ENCODE peak calls at places on chromosomes 1 and 21, in eight cellular contexts. One of them, this sample, is unnamed.

GRCh38 chr1:234683856-234684632 is 74.1 kb upstream of the IRF2BP2 start:
- DNase-seq in cardiac fibroblast: peak
- DNase-seq in pancreas: peak
- DNase-seq in mammary epithelial cell: peak
- DNase-seq in heart left ventricle: no peak
- DNase-seq in stomach: peak
- DNase-seq in Panc1: peak
- DNase-seq in suprapubic skin: peak
- DNase-seq in this sample: peak

GRCh38 chr1:115323366-115324004 is 14.6 kb downstream of the NGF start:
- DNase-seq in cardiac fibroblast: no peak
- DNase-seq in pancreas: no peak
- DNase-seq in mammary epithelial cell: peak
- DNase-seq in heart left ventricle: no peak
- DNase-seq in stomach: no peak
- DNase-seq in Panc1: peak
- DNase-seq in suprapubic skin: no peak
- DNase-seq in this sample: no peak

GRCh38 chr1:54404939-54405880 is 984 bp downstream of the SSBP3 start:
- DNase-seq in cardiac fibroblast: peak
- DNase-seq in pancreas: peak
- DNase-seq in mammary epithelial cell: peak
- DNase-seq in heart left ventricle: peak
- DNase-seq in stomach: peak
- DNase-seq in Panc1: no peak
- DNase-seq in suprapubic skin: no peak
- DNase-seq in this sample: no peak

GRCh38 chr1:93079685-93080141 is 630 bp downstream of the MTF2 start:
- DNase-seq in cardiac fibroblast: peak
- DNase-seq in pancreas: no peak
- DNase-seq in mammary epithelial cell: peak
- DNase-seq in heart left ventricle: no peak
- DNase-seq in stomach: no peak
- DNase-seq in Panc1: no peak
- DNase-seq in suprapubic skin: no peak
- DNase-seq in this sample: no peak

GRCh38 chr1:111015222-111015621 is 51.5 kb upstream of the LRIF1 start:
- DNase-seq in cardiac fibroblast: no peak
- DNase-seq in pancreas: no peak
- DNase-seq in mammary epithelial cell: no peak
- DNase-seq in heart left ventricle: no peak
- DNase-seq in stomach: no peak
- DNase-seq in Panc1: no peak
- DNase-seq in suprapubic skin: no peak
- DNase-seq in this sample: no peak

GRCh38 chr21:17045214-17045835 is 467.5 kb upstream of the CXADR start:
- DNase-seq in cardiac fibroblast: peak
- DNase-seq in pancreas: no peak
- DNase-seq in mammary epithelial cell: peak
- DNase-seq in heart left ventricle: no peak
- DNase-seq in stomach: no peak
- DNase-seq in Panc1: no peak
- DNase-seq in suprapubic skin: no peak
- DNase-seq in this sample: no peak

GRCh38 chr1:186286615-186287317 is 88.3 kb downstream of the TPR start:
- DNase-seq in cardiac fibroblast: peak
- DNase-seq in pancreas: no peak
- DNase-seq in mammary epithelial cell: no peak
- DNase-seq in heart left ventricle: no peak
- DNase-seq in stomach: no peak
- DNase-seq in Panc1: no peak
- DNase-seq in suprapubic skin: no peak
- DNase-seq in this sample: no peak

GRCh38 chr1:20136249-20136648 is 2.9 kb upstream of the PLA2G2F start:
- DNase-seq in cardiac fibroblast: no peak
- DNase-seq in pancreas: no peak
- DNase-seq in mammary epithelial cell: no peak
- DNase-seq in heart left ventricle: no peak
- DNase-seq in stomach: no peak
- DNase-seq in Panc1: no peak
- DNase-seq in suprapubic skin: peak
- DNase-seq in this sample: no peak

GRCh38 chr1:115717541-115717940 is 51.0 kb downstream of the CASQ2 start:
- DNase-seq in cardiac fibroblast: peak
- DNase-seq in pancreas: peak
- DNase-seq in mammary epithelial cell: peak
- DNase-seq in heart left ventricle: no peak
- DNase-seq in stomach: peak
- DNase-seq in Panc1: no peak
- DNase-seq in suprapubic skin: no peak
- DNase-seq in this sample: no peak

GRCh38 chr1:234597894-234598293 is 12.1 kb downstream of the IRF2BP2 start:
- DNase-seq in cardiac fibroblast: peak
- DNase-seq in pancreas: peak
- DNase-seq in mammary epithelial cell: peak
- DNase-seq in heart left ventricle: no peak
- DNase-seq in stomach: peak
- DNase-seq in Panc1: no peak
- DNase-seq in suprapubic skin: no peak
- DNase-seq in this sample: no peak

GRCh38 chr21:45258476-45258875 is 29.2 kb downstream of the POFUT2 start:
- DNase-seq in cardiac fibroblast: no peak
- DNase-seq in pancreas: peak
- DNase-seq in mammary epithelial cell: no peak
- DNase-seq in heart left ventricle: no peak
- DNase-seq in stomach: peak
- DNase-seq in Panc1: no peak
- DNase-seq in suprapubic skin: peak
- DNase-seq in this sample: peak

GRCh38 chr21:42465008-42465878 is 30.8 kb downstream of the RSPH1 start:
- DNase-seq in cardiac fibroblast: peak
- DNase-seq in pancreas: peak
- DNase-seq in mammary epithelial cell: no peak
- DNase-seq in heart left ventricle: no peak
- DNase-seq in stomach: peak
- DNase-seq in Panc1: no peak
- DNase-seq in suprapubic skin: peak
- DNase-seq in this sample: no peak

GRCh38 chr21:42469272-42469671 is 26.8 kb downstream of the RSPH1 start:
- DNase-seq in cardiac fibroblast: no peak
- DNase-seq in pancreas: no peak
- DNase-seq in mammary epithelial cell: no peak
- DNase-seq in heart left ventricle: no peak
- DNase-seq in stomach: no peak
- DNase-seq in Panc1: no peak
- DNase-seq in suprapubic skin: no peak
- DNase-seq in this sample: no peak

GRCh38 chr21:42468511-42469131 is 27.4 kb downstream of the RSPH1 start:
- DNase-seq in cardiac fibroblast: no peak
- DNase-seq in pancreas: no peak
- DNase-seq in mammary epithelial cell: peak
- DNase-seq in heart left ventricle: no peak
- DNase-seq in stomach: no peak
- DNase-seq in Panc1: no peak
- DNase-seq in suprapubic skin: peak
- DNase-seq in this sample: no peak

GRCh38 chr21:42467613-42467983 is 28.4 kb downstream of the RSPH1 start:
- DNase-seq in cardiac fibroblast: no peak
- DNase-seq in pancreas: no peak
- DNase-seq in mammary epithelial cell: no peak
- DNase-seq in heart left ventricle: no peak
- DNase-seq in stomach: no peak
- DNase-seq in Panc1: no peak
- DNase-seq in suprapubic skin: no peak
- DNase-seq in this sample: no peak

DNA sequence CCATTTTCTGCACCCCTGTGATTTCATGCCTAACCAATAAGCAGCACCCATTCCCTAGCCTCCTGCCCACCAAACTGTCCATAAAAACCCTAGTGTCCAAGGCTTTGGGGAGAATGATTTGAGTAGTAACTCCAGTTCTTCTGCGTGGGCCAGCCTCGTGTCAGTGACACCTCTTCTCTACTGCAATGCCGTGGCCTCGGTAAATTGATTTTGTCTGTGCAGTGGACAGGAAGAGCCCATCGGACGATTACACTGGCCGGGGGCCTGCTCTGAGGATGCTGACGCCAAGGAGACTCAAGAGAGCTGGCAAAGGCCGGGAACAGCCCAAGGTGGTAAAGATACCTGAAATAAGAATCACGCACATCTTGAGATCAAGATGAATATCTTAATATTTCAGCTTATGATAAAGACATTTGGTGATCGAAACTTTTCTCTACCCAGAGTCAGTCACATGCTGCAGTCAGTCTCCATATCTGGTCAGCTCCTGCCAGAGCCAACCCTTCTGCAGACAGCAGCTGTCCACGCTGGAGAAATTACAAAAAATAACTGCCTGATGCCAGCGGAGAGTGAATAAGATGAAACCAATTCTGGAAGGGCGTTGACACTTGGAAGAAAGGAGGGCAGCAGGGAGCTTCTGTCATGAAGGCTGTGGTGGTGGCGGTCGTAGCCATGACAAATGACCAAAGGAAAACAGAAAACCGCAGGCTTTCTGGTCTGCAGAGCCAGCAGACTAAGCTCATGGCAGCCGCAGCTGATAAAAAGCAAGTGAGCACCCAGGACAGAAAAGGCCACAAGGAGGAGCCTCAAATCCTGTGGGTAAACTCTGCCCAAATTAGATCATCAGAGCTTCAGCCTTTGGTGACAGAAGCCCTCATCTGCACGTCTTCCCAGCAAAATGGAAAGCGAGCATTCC is 29.1 kb downstream of the RSPH1 start:
- DNase-seq in cardiac fibroblast: peak
- DNase-seq in pancreas: no peak
- DNase-seq in mammary epithelial cell: no peak
- DNase-seq in heart left ventricle: no peak
- DNase-seq in stomach: no peak
- DNase-seq in Panc1: no peak
- DNase-seq in suprapubic skin: peak
- DNase-seq in this sample: no peak
- TF ChIP-seq CTCF in cardiac fibroblast: peak
- TF ChIP-seq CTCF in pancreas: no peak
- TF ChIP-seq CTCF in mammary epithelial cell: peak
- TF ChIP-seq CTCF in heart left ventricle: peak
- TF ChIP-seq CTCF in stomach: peak
- TF ChIP-seq CTCF in Panc1: no peak
- TF ChIP-seq CTCF in suprapubic skin: no peak
- TF ChIP-seq CTCF in this sample: no peak

GRCh38 chr1:219173758-219174671 is at the start of gene LYPLAL1:
- DNase-seq in cardiac fibroblast: peak
- DNase-seq in pancreas: peak
- DNase-seq in mammary epithelial cell: peak
- DNase-seq in heart left ventricle: peak
- DNase-seq in stomach: peak
- DNase-seq in Panc1: peak
- DNase-seq in suprapubic skin: peak
- DNase-seq in this sample: peak
- TF ChIP-seq CTCF in cardiac fibroblast: no peak
- TF ChIP-seq CTCF in pancreas: no peak
- TF ChIP-seq CTCF in mammary epithelial cell: no peak
- TF ChIP-seq CTCF in heart left ventricle: peak
- TF ChIP-seq CTCF in stomach: no peak
- TF ChIP-seq CTCF in Panc1: no peak
- TF ChIP-seq CTCF in suprapubic skin: no peak
- TF ChIP-seq CTCF in this sample: peak

GRCh38 chr1:182766050-182766449 is 23.5 kb upstream of the NPL start:
- DNase-seq in cardiac fibroblast: no peak
- DNase-seq in pancreas: no peak
- DNase-seq in mammary epithelial cell: no peak
- DNase-seq in heart left ventricle: no peak
- DNase-seq in stomach: no peak
- DNase-seq in Panc1: no peak
- DNase-seq in suprapubic skin: no peak
- DNase-seq in this sample: no peak

GRCh38 chr1:182766881-182767645 is 22.5 kb upstream of the NPL start:
- DNase-seq in cardiac fibroblast: no peak
- DNase-seq in pancreas: no peak
- DNase-seq in mammary epithelial cell: no peak
- DNase-seq in heart left ventricle: no peak
- DNase-seq in stomach: no peak
- DNase-seq in Panc1: no peak
- DNase-seq in suprapubic skin: no peak
- DNase-seq in this sample: no peak

GRCh38 chr1:182770193-182770592 is 19.4 kb upstream of the NPL start:
- DNase-seq in cardiac fibroblast: no peak
- DNase-seq in pancreas: no peak
- DNase-seq in mammary epithelial cell: no peak
- DNase-seq in heart left ventricle: no peak
- DNase-seq in stomach: no peak
- DNase-seq in Panc1: no peak
- DNase-seq in suprapubic skin: no peak
- DNase-seq in this sample: no peak

GRCh38 chr1:182768973-182769372 is 20.6 kb upstream of the NPL start:
- DNase-seq in cardiac fibroblast: peak
- DNase-seq in pancreas: no peak
- DNase-seq in mammary epithelial cell: peak
- DNase-seq in heart left ventricle: no peak
- DNase-seq in stomach: no peak
- DNase-seq in Panc1: no peak
- DNase-seq in suprapubic skin: no peak
- DNase-seq in this sample: no peak

GRCh38 chr1:182771187-182771984 is 18.2 kb upstream of the NPL start:
- DNase-seq in cardiac fibroblast: no peak
- DNase-seq in pancreas: no peak
- DNase-seq in mammary epithelial cell: no peak
- DNase-seq in heart left ventricle: no peak
- DNase-seq in stomach: no peak
- DNase-seq in Panc1: no peak
- DNase-seq in suprapubic skin: no peak
- DNase-seq in this sample: no peak
- TF ChIP-seq CTCF in cardiac fibroblast: peak
- TF ChIP-seq CTCF in pancreas: no peak
- TF ChIP-seq CTCF in mammary epithelial cell: no peak
- TF ChIP-seq CTCF in heart left ventricle: no peak
- TF ChIP-seq CTCF in stomach: no peak
- TF ChIP-seq CTCF in Panc1: peak
- TF ChIP-seq CTCF in suprapubic skin: no peak
- TF ChIP-seq CTCF in this sample: peak

DNA sequence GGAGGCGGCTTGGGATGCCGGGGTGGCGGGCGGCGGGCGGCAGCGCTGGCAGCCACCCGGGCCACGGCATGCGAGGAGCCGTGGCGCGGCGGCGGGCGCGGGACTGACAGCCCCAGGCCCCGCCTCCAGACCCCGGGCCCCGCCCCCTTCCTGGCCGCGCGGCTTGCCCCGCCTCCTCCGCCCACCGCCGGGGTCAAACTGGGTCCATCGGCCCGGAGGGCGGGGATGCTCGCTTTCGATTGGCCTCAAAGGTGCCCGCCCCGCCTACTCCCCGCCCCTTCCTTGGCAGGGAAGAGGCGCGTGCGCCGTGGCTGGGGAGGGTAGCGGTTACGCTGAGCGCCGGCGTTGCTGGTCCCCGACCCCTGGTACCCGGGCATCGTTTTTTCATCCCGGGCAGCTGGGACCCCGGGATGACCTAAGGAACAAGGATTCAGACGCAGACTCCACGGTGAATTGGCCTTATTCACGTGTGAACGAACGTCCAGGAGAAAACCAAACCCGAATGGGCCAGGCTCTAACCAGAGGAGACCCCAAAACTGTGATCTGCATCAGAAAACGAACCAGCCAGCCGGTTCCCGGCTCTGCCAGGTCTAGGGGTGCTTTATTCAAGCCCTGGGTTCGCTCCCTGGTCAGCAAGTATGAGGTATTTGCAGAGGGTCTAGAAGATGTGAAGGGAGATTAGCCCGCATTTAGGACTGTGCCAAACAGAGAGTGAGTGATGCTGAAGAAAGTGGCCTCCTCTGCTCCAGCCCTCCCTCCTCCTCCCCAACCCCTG is 117.2 kb upstream of the GUCA2B start:
- DNase-seq in cardiac fibroblast: peak
- DNase-seq in pancreas: peak
- DNase-seq in mammary epithelial cell: peak
- DNase-seq in heart left ventricle: peak
- DNase-seq in stomach: peak
- DNase-seq in Panc1: peak
- DNase-seq in suprapubic skin: peak
- DNase-seq in this sample: peak
- TF ChIP-seq CTCF in cardiac fibroblast: no peak
- TF ChIP-seq CTCF in pancreas: no peak
- TF ChIP-seq CTCF in mammary epithelial cell: no peak
- TF ChIP-seq CTCF in heart left ventricle: peak
- TF ChIP-seq CTCF in stomach: no peak
- TF ChIP-seq CTCF in Panc1: no peak
- TF ChIP-seq CTCF in suprapubic skin: no peak
- TF ChIP-seq CTCF in this sample: no peak

This sample was measured in osteocyte.